ENCODE peak calls at places on chromosomes 6 and 20, in nine cellular contexts. L is GM23338, Z is prostate gland, K is Panc1, X is upper lobe of left lung, G is K562, I is HCT116, R is transverse colon, Q is stomach. W is an unnamed sample. For H3K4me1, the result is how much of the 10 kb centered on the place peaks cover.

GRCh38 chr6:22447862-22448261 is 121.5 kb upstream of the HDGFL1 start:
- DNase-seq in K (no peak), L (no peak), I (no peak), R (no peak), Z (no peak), X (no peak), Q (no peak), G (no peak), W (no peak)

GRCh38 chr6:52577022-52577777 is at the start of gene TRAM2:
- DNase-seq in Z (peak), R (peak), K (no peak), G (peak), L (peak), I (peak), X (peak), Q (peak), W (peak)

GRCh38 chr20:14264869-14265268 is 72.5 kb downstream of the FLRT3 start:
- DNase-seq in R (no peak), Q (no peak), I (no peak), K (no peak), X (no peak), Z (no peak), G (no peak), L (peak), W (no peak)

GRCh38 chr20:47346172-47346571 is 10.3 kb downstream of the ZMYND8 start:
- DNase-seq in I (no peak), R (no peak), Z (no peak), Q (no peak), L (no peak), K (no peak), G (no peak), X (no peak), W (peak)

GRCh38 chr6:113645576-113645970 is 211.6 kb upstream of the MARCKS start:
- DNase-seq in Q (no peak), K (no peak), X (no peak), L (no peak), Z (peak), I (no peak), R (peak), G (no peak), W (no peak)

GRCh38 chr6:15522427-15522826 is 140.4 kb downstream of the DTNBP1 start:
- DNase-seq in Z (no peak), L (no peak), G (no peak), Q (no peak), R (no peak), X (no peak), I (no peak), K (no peak), W (peak)

GRCh38 chr6:40138273-40138720 is 204.0 kb upstream of the MOCS1 start:
- DNase-seq in L (no peak), X (no peak), Q (peak), G (no peak), R (peak), I (no peak), Z (no peak), K (no peak), W (no peak)

GRCh38 chr20:34015401-34016335 is 22.0 kb downstream of the RALY start:
- DNase-seq in L (no peak), Q (no peak), I (no peak), Z (no peak), G (no peak), R (no peak), K (no peak), X (no peak), W (no peak)

GRCh38 chr6:94027374-94027773 is 608.0 kb upstream of the EPHA7 start:
- DNase-seq in Q (no peak), R (no peak), L (no peak), G (no peak), Z (no peak), I (no peak), X (no peak), K (no peak), W (no peak)

GRCh38 chr6:125810435-125810834 is 19.7 kb downstream of the NCOA7 start:
- DNase-seq in G (no peak), I (no peak), Z (no peak), Q (no peak), R (no peak), K (no peak), X (no peak), L (no peak), W (no peak)

GRCh38 chr20:33668087-33668790 is 1.5 kb downstream of the ACTL10 start:
- DNase-seq in X (peak), L (peak), G (peak), I (no peak), Z (no peak), K (no peak), Q (peak), R (no peak), W (peak)

GRCh38 chr6:24205020-24205492 is 79.0 kb downstream of the NRSN1 start:
- DNase-seq in L (peak), I (peak), R (no peak), Q (no peak), Z (no peak), G (peak), K (peak), X (no peak), W (no peak)

GRCh38 chr6:80197474-80197873 is 91.0 kb downstream of the BCKDHB start:
- DNase-seq in Q (no peak), L (no peak), G (no peak), I (no peak), X (peak), Z (peak), K (no peak), R (no peak), W (no peak)

GRCh38 chr6:151551223-151551857 is 57.5 kb downstream of the CCDC170 start:
- DNase-seq in K (no peak), G (no peak), Z (no peak), I (no peak), X (no peak), L (no peak), Q (no peak), R (no peak), W (no peak)

GRCh38 chr6:73985891-73986290 is 289.9 kb downstream of the CD109 start:
- DNase-seq in R (no peak), Q (no peak), G (no peak), K (no peak), X (no peak), Z (no peak), I (peak), L (peak), W (no peak)

GRCh38 chr6:32430179-32430578 is 9.5 kb upstream of the HLA-DRA start:
- DNase-seq in I (no peak), L (no peak), Q (no peak), X (no peak), K (no peak), R (no peak), Z (no peak), G (no peak), W (no peak)
- H3K27ac ChIP-seq in I (no peak), L (no peak), Q (no peak), X (no peak), K (no peak), R (no peak), Z (no peak), G (no peak), W (no peak)

GRCh38 chr6:3499603-3500002 is 42.8 kb upstream of the SLC22A23 start:
- DNase-seq in R (no peak), X (no peak), I (no peak), L (no peak), G (no peak), Z (no peak), K (no peak), Q (no peak), W (no peak)

GRCh38 chr6:3496395-3496794 is 39.5 kb upstream of the SLC22A23 start:
- DNase-seq in L (no peak), R (no peak), K (no peak), I (no peak), Z (no peak), Q (no peak), X (no peak), G (no peak), W (no peak)

GRCh38 chr6:3501826-3502505 is 45.1 kb upstream of the SLC22A23 start:
- DNase-seq in L (no peak), I (no peak), R (no peak), Z (no peak), Q (no peak), G (no peak), X (no peak), K (no peak), W (no peak)

GRCh38 chr6:3504354-3504753 is 47.5 kb upstream of the SLC22A23 start:
- DNase-seq in Z (no peak), L (no peak), K (no peak), Q (no peak), R (no peak), G (no peak), I (no peak), X (no peak), W (no peak)

GRCh38 chr6:3500262-3501001 is 43.6 kb upstream of the SLC22A23 start:
- DNase-seq in L (no peak), I (no peak), Q (no peak), K (no peak), Z (peak), X (no peak), G (no peak), R (no peak), W (no peak)
- H3K4me1 ChIP-seq in L (under half), I (under half), Q (under half), K (under half), Z (under half), X (under half), G (under half), R (under half), W (under half)

GRCh38 chr6:7129784-7130569 is 22.2 kb downstream of the RREB1 start:
- DNase-seq in L (no peak), K (no peak), X (peak), I (no peak), R (peak), Q (no peak), G (no peak), Z (no peak), W (peak)
- TF ChIP-seq POLR2AphosphoS5 in L (no peak), K (no peak), X (peak), I (no peak), R (no peak), Q (peak), G (no peak), Z (no peak), W (no peak)

GRCh38 chr6:87945181-87945580 is 102.5 kb upstream of the SPACA1 start:
- DNase-seq in R (no peak), Q (no peak), K (no peak), Z (no peak), I (no peak), L (no peak), G (no peak), X (no peak), W (no peak)
- H3K27ac ChIP-seq in R (no peak), Q (no peak), K (no peak), Z (peak), I (no peak), L (no peak), G (no peak), X (no peak), W (no peak)

GRCh38 chr20:54491443-54491842 is 16.1 kb downstream of the DOK5 start:
- DNase-seq in G (no peak), I (no peak), L (no peak), R (no peak), Q (no peak), Z (no peak), K (no peak), X (no peak), W (no peak)

GRCh38 chr20:54486583-54486982 is 11.2 kb downstream of the DOK5 start:
- DNase-seq in K (no peak), L (no peak), I (no peak), Z (no peak), X (no peak), Q (no peak), R (no peak), G (no peak), W (no peak)

DNA sequence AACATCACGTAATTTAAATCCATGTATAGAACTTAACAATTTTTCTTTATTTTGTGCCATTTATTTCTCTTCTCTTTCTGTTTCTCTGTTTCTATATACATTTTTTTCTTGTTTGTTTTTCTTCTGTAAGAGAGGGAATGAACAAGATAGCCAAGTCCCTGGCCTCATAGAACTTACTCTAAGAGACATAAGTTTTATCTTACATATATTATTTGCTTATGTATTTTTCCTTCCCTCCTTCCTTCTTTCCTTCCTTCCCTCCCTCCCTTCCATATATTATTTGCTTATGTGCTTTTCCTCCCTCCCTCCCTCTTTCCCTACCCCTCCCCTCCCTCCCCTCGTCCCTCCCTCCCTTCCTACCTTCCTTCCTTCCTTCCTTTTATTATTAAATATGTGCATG is 13.0 kb downstream of the DOK5 start:
- DNase-seq in Q (no peak), K (no peak), R (no peak), X (no peak), L (no peak), G (no peak), I (no peak), Z (no peak), W (no peak)
- H3K4me1 ChIP-seq in Q (under half), K (under half), R (under half), X (under half), L (under half), G (under half), I (under half), Z (under half), W (under half)

DNA sequence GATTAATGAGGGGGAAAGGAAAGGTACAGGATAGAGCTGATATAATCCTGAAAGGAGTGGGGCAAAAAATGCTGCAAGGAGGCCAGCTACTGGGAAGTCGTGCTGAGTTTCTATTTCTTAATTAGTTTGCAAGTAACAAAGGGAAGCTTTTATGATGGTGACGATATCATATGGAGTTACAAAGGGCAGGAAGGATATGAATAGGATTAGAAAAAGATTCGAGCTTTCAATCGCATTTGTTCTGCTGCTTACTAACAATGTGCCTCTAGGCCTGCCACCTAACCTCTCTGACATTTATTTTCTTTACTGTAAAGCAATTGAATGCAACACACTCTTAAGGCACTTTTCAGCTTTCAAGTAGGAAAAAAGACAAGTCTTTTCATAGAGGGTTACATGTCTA is 219.2 kb downstream of the CLVS2 start:
- DNase-seq in Q (no peak), K (no peak), R (no peak), Z (no peak), G (no peak), L (no peak), X (no peak), I (no peak), W (no peak)
- TF ChIP-seq POLR2AphosphoS5 in Q (no peak), K (no peak), R (no peak), Z (no peak), G (no peak), L (no peak), X (no peak), I (no peak), W (no peak)

GRCh38 chr6:21426841-21427490 is 166.6 kb upstream of the SOX4 start:
- DNase-seq in L (no peak), G (no peak), Q (no peak), Z (no peak), I (no peak), X (no peak), K (no peak), R (no peak), W (no peak)
- H3K27ac ChIP-seq in L (no peak), G (no peak), Q (no peak), Z (no peak), I (no peak), X (no peak), K (no peak), R (no peak), W (no peak)

GRCh38 chr6:37258405-37258704 is 411 bp upstream of the TMEM217 start:
- DNase-seq in Q (no peak), L (no peak), G (no peak), I (no peak), R (no peak), K (no peak), Z (no peak), X (no peak), W (no peak)
- H3K4me1 ChIP-seq in Q (under half), L (under half), G (under half), I (under half), R (under half), K (under half), Z (under half), X (under half), W (half or more)

GRCh38 chr6:157226026-157226639 is 97.2 kb downstream of the TMEM242 start:
- DNase-seq in Q (no peak), R (no peak), L (no peak), X (no peak), I (no peak), G (no peak), K (no peak), Z (no peak), W (no peak)
- TF ChIP-seq POLR2AphosphoS5 in Q (no peak), R (no peak), L (no peak), X (no peak), I (no peak), G (no peak), K (no peak), Z (no peak), W (no peak)

W was measured in spleen.